ENCODE peak calls at places on chromosome 4, in seven cellular contexts. Q is PC-3; T is aorta; G is ascending aorta; O is right cardiac atrium; A is lower lobe of right lung; K is effector memory CD4-positive, alpha-beta T cell. C is an unnamed sample.

GRCh38 chr4:153934689-153935017 is 145.8 kb upstream of the SFRP2 start:
- DNase-seq in Q (no peak), G (no peak), A (no peak), O (no peak), T (no peak), K (no peak), C (no peak)

GRCh38 chr4:160835789-160836188 is 1328.0 kb downstream of the FSTL5 start:
- DNase-seq in G (no peak), Q (peak; percentile 79), T (no peak), K (no peak), A (no peak), O (no peak), C (no peak)

GRCh38 chr4:98603683-98604573 is 54.5 kb downstream of the TSPAN5 start:
- DNase-seq in G (no peak), A (no peak), O (no peak), T (no peak), K (no peak), Q (no peak), C (no peak)

GRCh38 chr4:67483868-67484602 is 61.3 kb downstream of the CENPC start:
- DNase-seq in K (no peak), G (no peak), A (no peak), T (no peak), Q (no peak), O (no peak), C (no peak)

GRCh38 chr4:4182835-4183568 is 43.7 kb downstream of the OTOP1 start:
- DNase-seq in G (no peak), Q (peak; percentile 45), K (no peak), A (no peak), O (no peak), T (no peak), C (no peak)

GRCh38 chr4:169583563-169583962 is 28.8 kb downstream of the NEK1 start:
- DNase-seq in G (no peak), K (no peak), T (no peak), Q (no peak), A (no peak), O (no peak), C (no peak)

GRCh38 chr4:52588097-52588496 is 71.0 kb downstream of the USP46 start:
- DNase-seq in K (no peak), Q (peak; percentile 33), G (no peak), A (no peak), O (peak; percentile 58), T (peak; percentile 54), C (no peak)

GRCh38 chr4:147361726-147362125 is 119.2 kb upstream of the EDNRA start:
- DNase-seq in G (no peak), T (peak; percentile 50), O (no peak), K (no peak), Q (peak; percentile 76), A (no peak), C (no peak)

GRCh38 chr4:120052840-120053239 is 13.8 kb downstream of the MAD2L1 start:
- DNase-seq in Q (peak; percentile 14), T (peak; percentile 83), O (peak; percentile 56), K (no peak), G (peak; percentile 63), A (peak; percentile 55), C (no peak)

DNA sequence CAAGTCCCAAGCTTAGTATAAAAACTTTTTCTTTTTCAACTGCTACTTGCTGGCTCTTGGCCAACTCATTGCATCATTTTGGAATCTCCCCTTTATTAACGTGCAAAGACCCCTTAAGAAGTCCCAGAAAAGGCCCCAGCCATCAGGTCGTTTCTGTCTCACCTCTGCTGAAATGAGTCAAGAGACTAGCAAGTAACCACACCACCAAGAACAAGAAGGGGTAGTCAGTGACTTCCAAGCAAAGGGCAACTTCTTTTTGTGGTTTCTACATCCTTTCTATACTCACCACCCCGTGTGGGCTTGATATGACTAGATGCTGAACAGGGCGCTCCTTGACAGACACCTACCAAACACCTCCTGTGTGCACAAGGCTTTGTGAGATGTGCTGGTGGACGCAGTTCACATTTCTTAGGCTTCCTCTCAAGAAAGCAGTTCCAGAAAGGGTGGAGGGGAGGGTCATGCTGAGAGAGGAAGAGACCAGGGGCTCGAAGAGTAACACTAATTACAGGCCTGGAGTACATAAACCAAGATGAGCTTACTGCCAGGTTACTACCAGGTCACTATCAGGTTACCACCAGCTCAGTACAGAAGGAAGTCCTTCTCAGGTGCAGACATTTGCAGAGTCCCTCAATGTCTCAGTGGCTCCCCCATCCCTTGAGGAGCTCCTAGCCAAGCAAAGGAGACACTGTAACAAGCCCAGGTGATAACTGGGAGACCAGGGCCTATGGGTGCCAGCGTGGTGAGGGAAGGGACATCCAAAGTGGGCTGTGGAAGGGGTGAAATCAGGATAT is 19.3 kb downstream of the JAKMIP1 start:
- DNase-seq in A (no peak), Q (no peak), O (no peak), T (no peak), G (no peak), K (no peak), C (no peak)
- H3K27ac ChIP-seq in A (no peak overlapping the region), Q (no peak overlapping the region), O (no peak overlapping the region), T (no peak overlapping the region), G (no peak overlapping the region), K (peak overlapping the region; percentile 42), C (no peak overlapping the region)

GRCh38 chr4:118353452-118353851 is 649 bp upstream of the PRSS12 start:
- DNase-seq in T (no peak), O (no peak), Q (peak; percentile 3), G (no peak), K (no peak), A (no peak), C (no peak)
- H3K27ac ChIP-seq in T (no peak overlapping the region), O (no peak overlapping the region), Q (no peak overlapping the region), G (no peak overlapping the region), K (no peak overlapping the region), A (peak overlapping the region; percentile 41), C (no peak overlapping the region)

GRCh38 chr4:165382640-165383039 is 3.8 kb downstream of the CPE start:
- DNase-seq in T (no peak), A (no peak), K (no peak), Q (no peak), O (no peak), G (no peak), C (no peak)

GRCh38 chr4:165378763-165379631 is at the start of gene CPE:
- DNase-seq in A (peak; percentile 82), O (peak; percentile 91), T (peak; percentile 86), Q (peak; percentile 80), K (peak; percentile 6), G (peak; percentile 23), C (no peak)

GRCh38 chr4:165378398-165378762 is 428 bp upstream of the CPE start:
- DNase-seq in G (no peak), A (no peak), K (no peak), T (no peak), Q (no peak), O (no peak), C (no peak)

GRCh38 chr4:165381821-165382373 is 3.1 kb downstream of the CPE start:
- DNase-seq in T (no peak), Q (no peak), A (no peak), G (no peak), K (no peak), O (no peak), C (no peak)

DNA sequence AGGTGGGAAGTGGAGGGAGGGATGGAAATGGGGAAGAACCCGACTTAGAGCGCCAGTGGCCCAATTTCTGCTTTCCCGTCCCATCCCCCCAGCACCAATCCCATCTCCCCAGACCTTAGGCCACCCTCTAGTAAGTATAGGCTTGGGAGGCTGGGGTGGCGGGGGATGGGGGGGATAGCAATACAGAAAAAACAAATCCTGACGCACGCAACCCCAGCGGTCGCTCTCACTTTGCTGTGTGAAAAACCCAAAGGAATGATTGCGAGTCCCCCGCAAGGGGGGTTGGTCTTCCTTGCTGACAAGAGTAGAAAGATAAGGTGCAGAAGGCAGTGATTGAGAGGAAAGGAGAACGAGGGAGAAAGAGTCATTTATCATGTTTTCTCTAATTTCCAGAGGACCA is 854 bp downstream of the CPE start:
- DNase-seq in Q (no peak), G (no peak), K (no peak), A (no peak), T (peak; percentile 41), O (peak; percentile 36), C (no peak)
- H3K27ac ChIP-seq in Q (no peak overlapping the region), G (peak overlapping the region; percentile 87), K (no peak overlapping the region), A (no peak overlapping the region), T (peak overlapping the region; percentile 9), O (no peak overlapping the region), C (peak overlapping the region; percentile 70)

DNA sequence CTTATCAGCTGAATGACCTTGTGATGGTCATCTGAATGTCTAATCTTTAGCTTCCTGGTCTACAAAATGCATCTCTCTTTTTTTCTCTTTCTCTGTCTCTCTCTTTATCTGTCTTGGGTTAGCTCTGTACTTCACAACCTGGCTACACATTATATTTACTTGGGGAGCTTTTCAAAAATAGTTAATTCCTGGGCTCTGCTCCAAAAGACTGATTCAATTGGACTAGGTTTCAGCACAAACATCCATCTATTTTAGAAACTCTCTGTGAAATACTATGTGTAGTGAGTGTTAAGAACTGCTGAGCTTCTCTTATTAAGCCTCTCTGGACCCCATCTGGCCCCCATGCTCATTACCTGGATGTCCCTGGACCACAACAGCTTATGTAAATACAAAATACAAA is 14.6 kb upstream of the BOD1L1 start:
- DNase-seq in O (no peak), T (no peak), Q (peak; percentile 35), G (no peak), A (no peak), K (no peak), C (no peak)
- H3K27ac ChIP-seq in O (no peak overlapping the region), T (peak overlapping the region; percentile 79), Q (peak overlapping the region; percentile 97), G (peak overlapping the region; percentile 73), A (no peak overlapping the region), K (no peak overlapping the region), C (no peak overlapping the region)

GRCh38 chr4:184347251-184348239 is 126.8 kb downstream of the IRF2 start:
- DNase-seq in A (peak; percentile 74), O (peak; percentile 76), K (no peak), Q (peak; percentile 68), T (peak; percentile 75), G (no peak), C (no peak)
- H3K27ac ChIP-seq in A (peak overlapping the region; percentile 88), O (peak overlapping the region; percentile 90), K (no peak overlapping the region), Q (peak overlapping the region; percentile 76), T (no peak overlapping the region), G (peak overlapping the region; percentile 37), C (peak overlapping the region; percentile 91)

GRCh38 chr4:145531193-145531592 is 49.5 kb downstream of the SMAD1 start:
- DNase-seq in K (no peak), G (no peak), T (no peak), Q (no peak), O (peak; percentile 43), A (no peak), C (no peak)
- H3K27ac ChIP-seq in K (no peak overlapping the region), G (no peak overlapping the region), T (no peak overlapping the region), Q (no peak overlapping the region), O (no peak overlapping the region), A (no peak overlapping the region), C (no peak overlapping the region)

C was measured in esophagus squamous epithelium.